ENCODE peak calls at places on chromosomes 16 and 17, in ten cellular contexts. One of them, this sample, is unnamed.

GRCh38 chr16:48537275-48537674 is 72.7 kb downstream of the N4BP1 start:
- DNase-seq in cortex of kidney: no peak
- DNase-seq in mesenchymal stem cell: no peak
- DNase-seq in pons: no peak
- DNase-seq in breast epithelium: no peak
- DNase-seq in Right ventricle myocardium superior: peak
- DNase-seq in A549: no peak
- DNase-seq in CD4-positive, alpha-beta T cell: no peak
- DNase-seq in KBM-7: no peak
- DNase-seq in activated naive CD8-positive, alpha-beta T cell treated with anti-CD3 and anti-CD28 coated beads for 36 hours: peak
- DNase-seq in this sample: peak

GRCh38 chr16:22071352-22071923 is 20.9 kb upstream of the VWA3A start:
- DNase-seq in cortex of kidney: no peak
- DNase-seq in mesenchymal stem cell: no peak
- DNase-seq in pons: no peak
- DNase-seq in breast epithelium: no peak
- DNase-seq in Right ventricle myocardium superior: no peak
- DNase-seq in A549: no peak
- DNase-seq in CD4-positive, alpha-beta T cell: no peak
- DNase-seq in KBM-7: no peak
- DNase-seq in activated naive CD8-positive, alpha-beta T cell treated with anti-CD3 and anti-CD28 coated beads for 36 hours: no peak
- DNase-seq in this sample: no peak

GRCh38 chr17:82114447-82114846 is 16.4 kb upstream of the FASN start:
- DNase-seq in cortex of kidney: no peak
- DNase-seq in mesenchymal stem cell: no peak
- DNase-seq in pons: no peak
- DNase-seq in breast epithelium: no peak
- DNase-seq in Right ventricle myocardium superior: no peak
- DNase-seq in A549: no peak
- DNase-seq in CD4-positive, alpha-beta T cell: no peak
- DNase-seq in KBM-7: no peak
- DNase-seq in activated naive CD8-positive, alpha-beta T cell treated with anti-CD3 and anti-CD28 coated beads for 36 hours: no peak
- DNase-seq in this sample: no peak

GRCh38 chr16:75225092-75225491 is 6.3 kb downstream of the CTRB1 start:
- DNase-seq in cortex of kidney: no peak
- DNase-seq in mesenchymal stem cell: peak
- DNase-seq in pons: no peak
- DNase-seq in breast epithelium: no peak
- DNase-seq in Right ventricle myocardium superior: no peak
- DNase-seq in A549: no peak
- DNase-seq in CD4-positive, alpha-beta T cell: no peak
- DNase-seq in KBM-7: no peak
- DNase-seq in activated naive CD8-positive, alpha-beta T cell treated with anti-CD3 and anti-CD28 coated beads for 36 hours: no peak
- DNase-seq in this sample: peak

GRCh38 chr17:68576811-68577551 is 24.2 kb downstream of the FAM20A start:
- DNase-seq in cortex of kidney: no peak
- DNase-seq in mesenchymal stem cell: peak
- DNase-seq in pons: no peak
- DNase-seq in breast epithelium: no peak
- DNase-seq in Right ventricle myocardium superior: peak
- DNase-seq in A549: no peak
- DNase-seq in CD4-positive, alpha-beta T cell: no peak
- DNase-seq in KBM-7: no peak
- DNase-seq in activated naive CD8-positive, alpha-beta T cell treated with anti-CD3 and anti-CD28 coated beads for 36 hours: no peak
- DNase-seq in this sample: no peak

GRCh38 chr16:11896776-11897175 is 19.0 kb downstream of the GSPT1 start:
- DNase-seq in cortex of kidney: no peak
- DNase-seq in mesenchymal stem cell: peak
- DNase-seq in pons: no peak
- DNase-seq in breast epithelium: no peak
- DNase-seq in Right ventricle myocardium superior: no peak
- DNase-seq in A549: no peak
- DNase-seq in CD4-positive, alpha-beta T cell: no peak
- DNase-seq in KBM-7: no peak
- DNase-seq in activated naive CD8-positive, alpha-beta T cell treated with anti-CD3 and anti-CD28 coated beads for 36 hours: no peak
- DNase-seq in this sample: no peak

GRCh38 chr17:75683467-75684041 is 16.4 kb downstream of the SAP30BP start:
- DNase-seq in cortex of kidney: no peak
- DNase-seq in mesenchymal stem cell: peak
- DNase-seq in pons: no peak
- DNase-seq in breast epithelium: no peak
- DNase-seq in Right ventricle myocardium superior: no peak
- DNase-seq in A549: peak
- DNase-seq in CD4-positive, alpha-beta T cell: no peak
- DNase-seq in KBM-7: no peak
- DNase-seq in activated naive CD8-positive, alpha-beta T cell treated with anti-CD3 and anti-CD28 coated beads for 36 hours: no peak
- DNase-seq in this sample: no peak

GRCh38 chr16:46862555-46863447 is 21.4 kb upstream of the GPT2 start:
- DNase-seq in cortex of kidney: no peak
- DNase-seq in mesenchymal stem cell: no peak
- DNase-seq in pons: no peak
- DNase-seq in breast epithelium: no peak
- DNase-seq in Right ventricle myocardium superior: no peak
- DNase-seq in A549: no peak
- DNase-seq in CD4-positive, alpha-beta T cell: no peak
- DNase-seq in KBM-7: no peak
- DNase-seq in activated naive CD8-positive, alpha-beta T cell treated with anti-CD3 and anti-CD28 coated beads for 36 hours: no peak
- DNase-seq in this sample: no peak

GRCh38 chr17:70848785-70849184 is 679.5 kb downstream of the KCNJ2 start:
- DNase-seq in cortex of kidney: no peak
- DNase-seq in mesenchymal stem cell: no peak
- DNase-seq in pons: no peak
- DNase-seq in breast epithelium: no peak
- DNase-seq in Right ventricle myocardium superior: no peak
- DNase-seq in A549: no peak
- DNase-seq in CD4-positive, alpha-beta T cell: no peak
- DNase-seq in KBM-7: no peak
- DNase-seq in activated naive CD8-positive, alpha-beta T cell treated with anti-CD3 and anti-CD28 coated beads for 36 hours: no peak
- DNase-seq in this sample: no peak

This sample was measured in aorta.